ENCODE peak calls at places on chromosomes 5 and 9, in five cellular contexts. U is sigmoid colon, D is stomach, M is RWPE2, B is HCT116. I is an unnamed sample. For H3K27me3, the result is how much of the 10 kb centered on the place peaks cover.

GRCh38 chr5:129118826-129119225 is 24.3 kb downstream of the ISOC1 start:
- DNase-seq in M (no peak), U (no peak), D (no peak), B (no peak), I (no peak)

GRCh38 chr9:78296208-78296892 is 575 bp upstream of the PSAT1 start:
- DNase-seq in D (peak), M (no peak), U (peak), B (no peak), I (no peak)

GRCh38 chr9:35729700-35730485 is 2.1 kb downstream of the TLN1 start:
- DNase-seq in U (peak), M (no peak), B (peak), D (peak), I (no peak)

GRCh38 chr5:172866802-172867748 is 33.0 kb downstream of the ERGIC1 start:
- DNase-seq in B (no peak), M (no peak), U (peak), D (peak), I (no peak)

GRCh38 chr5:68455216-68455615 is 239.7 kb downstream of the PIK3R1 start:
- DNase-seq in D (no peak), M (no peak), U (no peak), B (no peak), I (no peak)

GRCh38 chr5:140795259-140795641 is 598 bp downstream of the PCDHA2 start:
- DNase-seq in M (no peak), U (no peak), B (no peak), D (no peak), I (no peak)

GRCh38 chr9:7196467-7196866 is 438.7 kb downstream of the KDM4C start:
- DNase-seq in M (no peak), B (no peak), D (no peak), U (no peak), I (no peak)

GRCh38 chr9:35651964-35652828 is 1.5 kb upstream of the SIT1 start:
- DNase-seq in D (no peak), M (no peak), U (no peak), B (no peak), I (no peak)

GRCh38 chr9:88090151-88090581 is 48.1 kb downstream of the SPATA31C2 start:
- DNase-seq in M (no peak), B (no peak), D (peak), U (no peak), I (no peak)

GRCh38 chr9:94906713-94907112 is 180.2 kb downstream of the AOPEP start:
- DNase-seq in B (no peak), M (no peak), U (no peak), D (no peak), I (no peak)

GRCh38 chr9:77003366-77003765 is 16.1 kb upstream of the FOXB2 start:
- DNase-seq in B (no peak), U (no peak), D (no peak), M (no peak), I (no peak)

GRCh38 chr5:146962801-146963355 is 84.3 kb upstream of the PPP2R2B start:
- DNase-seq in M (no peak), D (no peak), B (no peak), U (no peak), I (no peak)

GRCh38 chr5:9498541-9499497 is 47.1 kb downstream of the SEMA5A start:
- DNase-seq in U (no peak), B (no peak), M (no peak), D (no peak), I (no peak)

GRCh38 chr5:165805756-165806155 is 2300.3 kb downstream of the MAT2B start:
- DNase-seq in D (no peak), U (no peak), B (no peak), M (no peak), I (no peak)

GRCh38 chr9:87516931-87517300 is 19.2 kb downstream of the DAPK1 start:
- DNase-seq in M (no peak), D (no peak), U (no peak), B (no peak), I (no peak)

GRCh38 chr9:107137495-107138202 is 145.4 kb upstream of the RAD23B start:
- DNase-seq in D (no peak), B (peak), M (no peak), U (no peak), I (no peak)

GRCh38 chr9:38687389-38687842 is 32.5 kb downstream of the FAM240B start:
- DNase-seq in B (peak), U (peak), D (peak), M (no peak), I (no peak)

GRCh38 chr9:117080996-117081395 is 333.9 kb downstream of the ASTN2 start:
- DNase-seq in D (no peak), M (no peak), B (no peak), U (no peak), I (no peak)

GRCh38 chr9:77435688-77436087 is 212.4 kb downstream of the GNA14 start:
- DNase-seq in M (no peak), B (no peak), D (no peak), U (no peak), I (no peak)

GRCh38 chr5:98187945-98188344 is 585.5 kb upstream of the RGMB start:
- DNase-seq in B (no peak), M (no peak), U (no peak), D (no peak), I (no peak)

GRCh38 chr9:99731950-99732349 is 89.7 kb upstream of the NR4A3 start:
- DNase-seq in B (no peak), M (no peak), D (no peak), U (no peak), I (no peak)

GRCh38 chr9:130138791-130139190 is 33.4 kb upstream of the NCS1 start:
- DNase-seq in D (no peak), U (peak), M (no peak), B (no peak), I (no peak)

GRCh38 chr9:87862536-87863268 is 20.0 kb upstream of the SPATA31E1 start:
- DNase-seq in D (no peak), M (no peak), B (peak), U (no peak), I (no peak)

GRCh38 chr5:56155992-56156584 is 77.0 kb downstream of the ANKRD55 start:
- DNase-seq in M (no peak), B (no peak), D (no peak), U (peak), I (no peak)

GRCh38 chr9:95181845-95182244 is 135.7 kb downstream of the FANCC start:
- DNase-seq in B (no peak), U (no peak), M (no peak), D (no peak), I (no peak)

GRCh38 chr9:17219261-17219660 is 84.4 kb downstream of the CNTLN start:
- DNase-seq in M (no peak), D (no peak), B (no peak), U (no peak), I (no peak)

DNA sequence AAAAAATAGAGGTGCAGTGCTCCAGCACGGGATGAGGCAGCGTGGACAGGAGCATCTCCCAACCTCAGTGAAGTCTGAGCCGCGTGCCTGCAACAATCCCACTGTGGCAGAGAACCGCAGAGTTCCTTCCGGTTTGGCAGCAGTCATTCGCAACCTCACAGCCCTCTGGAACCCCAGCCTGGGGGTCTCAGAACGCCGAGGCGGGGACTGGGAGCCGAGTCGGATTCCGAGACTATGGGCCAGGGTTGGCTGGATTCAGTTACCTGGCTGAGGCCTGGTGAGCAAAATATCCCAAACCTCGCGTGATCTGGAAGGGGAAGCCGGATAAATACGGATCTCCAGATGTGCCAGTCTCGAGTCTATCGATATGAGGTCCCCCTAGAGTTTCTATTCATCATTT is 27.0 kb downstream of the CDKN2A start:
- DNase-seq in M (no peak), D (no peak), U (no peak), B (no peak), I (no peak)
- H3K27me3 ChIP-seq in M (under half), D (half or more), U (half or more), B (under half), I (under half)

DNA sequence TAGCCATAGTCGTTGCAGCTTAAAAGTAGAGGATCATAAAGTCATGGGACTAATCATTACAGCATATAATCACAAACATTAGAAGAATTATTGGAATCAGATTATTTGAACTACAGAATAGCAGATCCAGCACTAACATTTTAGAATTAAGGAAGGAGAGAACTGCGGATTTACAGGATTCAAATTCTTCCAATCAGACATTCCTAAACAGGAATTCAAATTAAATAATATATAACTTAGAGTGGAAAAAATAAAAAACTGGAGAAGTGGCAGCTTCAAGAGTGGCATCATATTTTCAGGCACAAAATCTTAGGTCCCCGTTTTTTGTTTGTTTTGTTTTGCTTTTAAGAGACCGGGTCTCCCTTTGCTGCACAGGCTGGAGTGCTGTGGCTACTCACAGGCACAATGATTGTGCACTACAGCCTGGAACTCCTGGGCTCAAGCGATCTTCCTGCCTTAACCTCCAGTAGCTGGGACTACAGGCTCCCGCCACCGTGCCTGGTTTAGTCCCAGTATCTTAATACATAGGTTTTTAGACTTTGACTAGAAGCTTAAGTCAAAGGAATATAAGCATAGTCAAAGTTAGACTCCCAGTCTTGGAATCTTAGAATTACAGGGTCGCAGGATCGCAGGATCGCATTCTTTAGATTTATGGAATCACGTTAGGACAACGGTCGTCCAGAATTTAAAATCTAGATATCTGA is 2.1 kb upstream of the FOXE1 start:
- DNase-seq in B (no peak), U (no peak), M (no peak), D (no peak), I (no peak)
- H3K27me3 ChIP-seq in B (under half), U (half or more), M (under half), D (half or more), I (under half)

GRCh38 chr9:133589454-133590227 is 19.5 kb downstream of the FAM163B start:
- DNase-seq in M (no peak), D (no peak), U (no peak), B (peak), I (no peak)
- H3K27me3 ChIP-seq in M (under half), D (under half), U (under half), B (under half), I (under half)

DNA sequence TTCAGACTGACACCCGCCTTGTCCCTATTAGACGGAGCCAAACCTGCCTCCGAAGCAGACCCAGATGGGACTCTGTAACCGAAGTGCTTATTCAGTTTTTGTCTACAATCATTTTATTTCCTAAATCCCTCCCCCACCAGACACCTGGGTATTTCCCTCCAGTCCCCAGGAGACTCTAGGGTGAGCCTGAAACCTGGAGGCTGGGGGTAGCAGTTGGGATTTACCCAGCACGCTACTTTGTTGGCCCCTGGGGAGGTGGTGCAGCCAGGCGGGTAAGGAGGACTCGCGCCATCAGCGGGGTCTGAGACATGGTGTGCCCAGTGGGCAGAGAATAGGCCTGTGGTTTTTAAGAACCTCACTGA is 1.3 kb upstream of the LHX2 start:
- DNase-seq in B (no peak), D (no peak), M (no peak), U (no peak), I (no peak)
- H3K27me3 ChIP-seq in B (under half), D (half or more), M (half or more), U (half or more), I (half or more)

I was measured in esophagus squamous epithelium.